ENCODE peak calls at places on chromosome X, in eight cellular contexts. O is GM23248; V is A549; Y is HFF-Myc; X is posterior cingulate gyrus; E is left kidney; U is SK-MEL-5; F is stimulated activated CD4-positive, alpha-beta T cell treated with anti-CD3 and anti-CD28 coated beads, Interleukin-15, amount 100 ng/mL, for 1 hour. J is an unnamed sample.

GRCh38 chrX:155028192-155028591 is 1.5 kb downstream of the FUNDC2 start:
- DNase-seq in V (peak; percentile 6), U (no peak), O (no peak), F (no peak), Y (no peak), X (no peak), E (peak; percentile 4), J (no peak)

GRCh38 chrX:143664302-143664701 is 28.4 kb upstream of the SLITRK4 start:
- DNase-seq in O (peak; percentile 37), U (peak; percentile 31), V (peak; percentile 7), E (peak; percentile 15), Y (no peak), F (no peak), X (no peak), J (no peak)

GRCh38 chrX:101252634-101253033 is 33.0 kb downstream of the DRP2 start:
- DNase-seq in V (no peak), F (no peak), E (no peak), Y (no peak), U (no peak), X (no peak), O (peak; percentile 59), J (no peak)

GRCh38 chrX:149145845-149146285 is 359.2 kb downstream of the IDS start:
- DNase-seq in Y (no peak), U (no peak), V (no peak), O (peak; percentile 12), X (no peak), F (no peak), E (no peak), J (no peak)

GRCh38 chrX:101357166-101357795 is 8.7 kb upstream of the TIMM8A start:
- DNase-seq in F (no peak), Y (no peak), V (peak; percentile 28), U (peak; percentile 60), X (no peak), E (peak; percentile 25), O (peak; percentile 24), J (no peak)

GRCh38 chrX:4706961-4707360 is 993.5 kb upstream of the PRKX start:
- DNase-seq in O (no peak), X (no peak), Y (no peak), V (no peak), U (no peak), F (no peak), E (no peak), J (no peak)

GRCh38 chrX:154918060-154918483 is 31.9 kb downstream of the F8A1 start:
- DNase-seq in Y (peak; percentile 75), V (peak; percentile 74), F (no peak), X (no peak), U (peak; percentile 83), E (peak; percentile 90), O (peak; percentile 75), J (peak; percentile 57)

GRCh38 chrX:70439016-70439415 is 5.6 kb upstream of the DLG3 start:
- DNase-seq in V (no peak), X (no peak), F (no peak), O (peak; percentile 25), E (no peak), U (no peak), Y (no peak), J (no peak)

GRCh38 chrX:8815460-8816065 is 14.4 kb upstream of the FAM9A start:
- DNase-seq in F (no peak), U (peak; percentile 67), V (peak; percentile 45), E (peak; percentile 68), O (peak; percentile 34), X (no peak), Y (peak; percentile 12), J (peak; percentile 46)

GRCh38 chrX:1246816-1247215 is 21.8 kb upstream of the CSF2RA start:
- DNase-seq in V (peak; percentile 88), X (no peak), O (peak; percentile 61), U (peak; percentile 69), F (peak; percentile 82), Y (peak; percentile 38), E (peak; percentile 86), J (peak; percentile 60)

J was measured in COLO829.